ENCODE peak calls at places on chromosomes 12 and 14, in five cellular contexts. One of them, this sample, is unnamed. For H3K4me1, the result is how much of the 10 kb centered on the place peaks cover.

GRCh38 chr14:76510255-76510654 is 134.3 kb downstream of the ESRRB start:
- DNase-seq in fibroblast of lung: no peak
- DNase-seq in right lobe of liver: no peak
- DNase-seq in PC-3: no peak
- DNase-seq in effector memory CD4-positive, alpha-beta T cell: no peak
- DNase-seq in this sample: peak

GRCh38 chr12:58491296-58491695 is 429.0 kb downstream of the LRIG3 start:
- DNase-seq in fibroblast of lung: peak
- DNase-seq in right lobe of liver: no peak
- DNase-seq in PC-3: peak
- DNase-seq in effector memory CD4-positive, alpha-beta T cell: no peak
- DNase-seq in this sample: no peak

GRCh38 chr14:51002406-51002984 is 58.2 kb upstream of the PYGL start:
- DNase-seq in fibroblast of lung: no peak
- DNase-seq in right lobe of liver: no peak
- DNase-seq in PC-3: no peak
- DNase-seq in effector memory CD4-positive, alpha-beta T cell: no peak
- DNase-seq in this sample: no peak

GRCh38 chr12:103632554-103633216 is 45.6 kb downstream of the STAB2 start:
- DNase-seq in fibroblast of lung: peak
- DNase-seq in right lobe of liver: peak
- DNase-seq in PC-3: peak
- DNase-seq in effector memory CD4-positive, alpha-beta T cell: no peak
- DNase-seq in this sample: peak

GRCh38 chr14:106224694-106224971 is 698.2 kb downstream of the TMEM121 start:
- DNase-seq in fibroblast of lung: no peak
- DNase-seq in right lobe of liver: no peak
- DNase-seq in PC-3: no peak
- DNase-seq in effector memory CD4-positive, alpha-beta T cell: no peak
- DNase-seq in this sample: no peak

GRCh38 chr12:50201987-50202521 is 34.9 kb upstream of the CERS5 start:
- DNase-seq in fibroblast of lung: peak
- DNase-seq in right lobe of liver: no peak
- DNase-seq in PC-3: peak
- DNase-seq in effector memory CD4-positive, alpha-beta T cell: no peak
- DNase-seq in this sample: no peak

GRCh38 chr12:28987538-28988383 is 161.3 kb upstream of the FAR2 start:
- DNase-seq in fibroblast of lung: no peak
- DNase-seq in right lobe of liver: no peak
- DNase-seq in PC-3: peak
- DNase-seq in effector memory CD4-positive, alpha-beta T cell: no peak
- DNase-seq in this sample: no peak

GRCh38 chr12:1474059-1474537 is 120.3 kb downstream of the FBXL14 start:
- DNase-seq in fibroblast of lung: peak
- DNase-seq in right lobe of liver: no peak
- DNase-seq in PC-3: peak
- DNase-seq in effector memory CD4-positive, alpha-beta T cell: no peak
- DNase-seq in this sample: no peak

GRCh38 chr14:45698462-45699134 is 445.6 kb upstream of the MIS18BP1 start:
- DNase-seq in fibroblast of lung: no peak
- DNase-seq in right lobe of liver: no peak
- DNase-seq in PC-3: no peak
- DNase-seq in effector memory CD4-positive, alpha-beta T cell: no peak
- DNase-seq in this sample: no peak

GRCh38 chr14:88030892-88031291 is 26.0 kb downstream of the GPR65 start:
- DNase-seq in fibroblast of lung: no peak
- DNase-seq in right lobe of liver: no peak
- DNase-seq in PC-3: no peak
- DNase-seq in effector memory CD4-positive, alpha-beta T cell: no peak
- DNase-seq in this sample: no peak

GRCh38 chr14:88029500-88029899 is 24.6 kb downstream of the GPR65 start:
- DNase-seq in fibroblast of lung: no peak
- DNase-seq in right lobe of liver: no peak
- DNase-seq in PC-3: peak
- DNase-seq in effector memory CD4-positive, alpha-beta T cell: no peak
- DNase-seq in this sample: no peak

GRCh38 chr14:88032373-88032772 is 27.4 kb downstream of the GPR65 start:
- DNase-seq in fibroblast of lung: no peak
- DNase-seq in right lobe of liver: no peak
- DNase-seq in PC-3: no peak
- DNase-seq in effector memory CD4-positive, alpha-beta T cell: no peak
- DNase-seq in this sample: no peak

GRCh38 chr14:88026890-88027289 is 22.0 kb downstream of the GPR65 start:
- DNase-seq in fibroblast of lung: no peak
- DNase-seq in right lobe of liver: no peak
- DNase-seq in PC-3: no peak
- DNase-seq in effector memory CD4-positive, alpha-beta T cell: no peak
- DNase-seq in this sample: no peak

GRCh38 chr14:88030079-88030478 is 25.1 kb downstream of the GPR65 start:
- DNase-seq in fibroblast of lung: no peak
- DNase-seq in right lobe of liver: no peak
- DNase-seq in PC-3: no peak
- DNase-seq in effector memory CD4-positive, alpha-beta T cell: no peak
- DNase-seq in this sample: no peak
- H3K4me1 ChIP-seq in fibroblast of lung: under half
- H3K4me1 ChIP-seq in right lobe of liver: under half
- H3K4me1 ChIP-seq in PC-3: under half
- H3K4me1 ChIP-seq in effector memory CD4-positive, alpha-beta T cell: under half
- H3K4me1 ChIP-seq in this sample: under half

GRCh38 chr14:101627913-101628257 is 66.6 kb downstream of the DIO3 start:
- DNase-seq in fibroblast of lung: no peak
- DNase-seq in right lobe of liver: no peak
- DNase-seq in PC-3: no peak
- DNase-seq in effector memory CD4-positive, alpha-beta T cell: no peak
- DNase-seq in this sample: no peak
- H3K4me3 ChIP-seq in fibroblast of lung: no peak
- H3K4me3 ChIP-seq in right lobe of liver: no peak
- H3K4me3 ChIP-seq in PC-3: no peak
- H3K4me3 ChIP-seq in effector memory CD4-positive, alpha-beta T cell: no peak
- H3K4me3 ChIP-seq in this sample: no peak

GRCh38 chr14:99191663-99192621 is 80.1 kb downstream of the BCL11B start:
- DNase-seq in fibroblast of lung: peak
- DNase-seq in right lobe of liver: peak
- DNase-seq in PC-3: peak
- DNase-seq in effector memory CD4-positive, alpha-beta T cell: peak
- DNase-seq in this sample: peak

GRCh38 chr14:99194136-99194535 is 77.9 kb downstream of the BCL11B start:
- DNase-seq in fibroblast of lung: no peak
- DNase-seq in right lobe of liver: no peak
- DNase-seq in PC-3: no peak
- DNase-seq in effector memory CD4-positive, alpha-beta T cell: no peak
- DNase-seq in this sample: peak

GRCh38 chr14:99194736-99195135 is 77.3 kb downstream of the BCL11B start:
- DNase-seq in fibroblast of lung: no peak
- DNase-seq in right lobe of liver: no peak
- DNase-seq in PC-3: no peak
- DNase-seq in effector memory CD4-positive, alpha-beta T cell: no peak
- DNase-seq in this sample: peak

GRCh38 chr14:99190696-99191662 is 81.0 kb downstream of the BCL11B start:
- DNase-seq in fibroblast of lung: no peak
- DNase-seq in right lobe of liver: no peak
- DNase-seq in PC-3: no peak
- DNase-seq in effector memory CD4-positive, alpha-beta T cell: no peak
- DNase-seq in this sample: no peak

GRCh38 chr14:99192823-99193222 is 79.2 kb downstream of the BCL11B start:
- DNase-seq in fibroblast of lung: no peak
- DNase-seq in right lobe of liver: no peak
- DNase-seq in PC-3: no peak
- DNase-seq in effector memory CD4-positive, alpha-beta T cell: peak
- DNase-seq in this sample: no peak
- H3K4me1 ChIP-seq in fibroblast of lung: under half
- H3K4me1 ChIP-seq in right lobe of liver: under half
- H3K4me1 ChIP-seq in PC-3: under half
- H3K4me1 ChIP-seq in effector memory CD4-positive, alpha-beta T cell: half or more
- H3K4me1 ChIP-seq in this sample: under half

GRCh38 chr14:89303452-89304435 is 113.3 kb downstream of the FOXN3 start:
- DNase-seq in fibroblast of lung: peak
- DNase-seq in right lobe of liver: no peak
- DNase-seq in PC-3: peak
- DNase-seq in effector memory CD4-positive, alpha-beta T cell: no peak
- DNase-seq in this sample: peak
- H3K4me3 ChIP-seq in fibroblast of lung: peak
- H3K4me3 ChIP-seq in right lobe of liver: no peak
- H3K4me3 ChIP-seq in PC-3: peak
- H3K4me3 ChIP-seq in effector memory CD4-positive, alpha-beta T cell: no peak
- H3K4me3 ChIP-seq in this sample: peak

DNA sequence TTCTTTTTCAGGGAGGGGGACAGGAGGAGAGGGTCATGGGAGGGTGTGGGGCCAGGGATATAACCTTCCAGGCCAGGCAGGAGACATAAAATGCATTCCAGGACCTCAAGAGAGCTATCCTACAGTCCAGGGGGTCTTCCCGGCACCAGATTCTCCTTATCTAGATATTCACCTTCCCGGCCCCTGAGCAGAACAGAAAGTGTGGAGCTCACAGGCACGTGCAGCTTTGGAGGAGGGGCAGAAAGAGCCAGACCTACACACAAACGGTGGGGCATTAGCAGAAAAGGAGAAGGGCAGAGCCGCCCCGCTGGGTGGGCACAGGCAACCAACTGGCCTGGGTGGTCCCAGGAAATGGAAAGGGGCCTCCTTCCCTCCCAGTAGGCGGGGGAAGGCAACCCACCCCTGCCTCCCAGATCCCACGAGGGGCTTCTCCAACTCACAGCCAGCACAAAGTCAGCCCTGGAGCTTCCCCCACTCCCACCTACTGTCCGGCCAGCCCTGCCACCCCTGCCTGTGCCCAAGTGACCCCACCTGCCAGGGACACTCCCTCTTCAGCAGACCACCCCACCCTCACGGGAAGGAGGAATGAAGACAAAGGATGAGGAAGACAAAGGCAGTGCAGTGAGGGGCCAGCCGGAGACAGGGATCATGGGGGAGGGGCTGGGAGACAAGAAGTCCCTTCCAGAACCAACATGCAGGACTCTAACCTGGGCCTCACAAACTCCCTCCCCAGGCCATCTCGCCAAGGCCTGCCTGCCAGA is 33.3 kb downstream of the CCDC85C start:
- DNase-seq in fibroblast of lung: no peak
- DNase-seq in right lobe of liver: no peak
- DNase-seq in PC-3: no peak
- DNase-seq in effector memory CD4-positive, alpha-beta T cell: no peak
- DNase-seq in this sample: no peak
- H3K4me1 ChIP-seq in fibroblast of lung: under half
- H3K4me1 ChIP-seq in right lobe of liver: under half
- H3K4me1 ChIP-seq in PC-3: under half
- H3K4me1 ChIP-seq in effector memory CD4-positive, alpha-beta T cell: under half
- H3K4me1 ChIP-seq in this sample: half or more

GRCh38 chr14:91438845-91439244 is 21.2 kb upstream of the CCDC88C start:
- DNase-seq in fibroblast of lung: no peak
- DNase-seq in right lobe of liver: no peak
- DNase-seq in PC-3: no peak
- DNase-seq in effector memory CD4-positive, alpha-beta T cell: no peak
- DNase-seq in this sample: no peak
- H3K4me3 ChIP-seq in fibroblast of lung: no peak
- H3K4me3 ChIP-seq in right lobe of liver: no peak
- H3K4me3 ChIP-seq in PC-3: no peak
- H3K4me3 ChIP-seq in effector memory CD4-positive, alpha-beta T cell: no peak
- H3K4me3 ChIP-seq in this sample: no peak

This sample was measured in kidney.